ENCODE peak calls at places on chromosomes 1 and 21, in ten cellular contexts. M, C, W, H, F, T, E, R, Z and J are unnamed samples.

GRCh38 chr1:56645663-56646330 is 683 bp downstream of the PRKAA2 start:
- DNase-seq in C (no peak), H (peak; percentile 29), F (no peak), E (peak; percentile 34), M (no peak), W (no peak), T (no peak), R (no peak), Z (peak; percentile 57), J (peak; percentile 35)

GRCh38 chr1:31488528-31488927 is 75.5 kb downstream of the SERINC2 start:
- DNase-seq in C (no peak), W (no peak), H (no peak), F (no peak), Z (no peak), M (no peak), E (no peak), R (no peak), T (no peak), J (no peak)

GRCh38 chr1:227885135-227885647 is 62.5 kb downstream of the WNT9A start:
- DNase-seq in E (peak; percentile 29), R (no peak), T (no peak), C (peak; percentile 15), M (peak; percentile 80), W (no peak), H (peak; percentile 24), F (peak; percentile 16), Z (no peak), J (no peak)

GRCh38 chr1:33311706-33312412 is 9.0 kb downstream of the A3GALT2 start:
- DNase-seq in F (no peak), M (no peak), R (no peak), H (no peak), T (no peak), C (no peak), W (no peak), E (no peak), Z (no peak), J (no peak)

GRCh38 chr1:224785622-224786021 is 143.9 kb upstream of the DNAH14 start:
- DNase-seq in C (no peak), H (no peak), F (no peak), Z (no peak), W (no peak), T (no peak), M (no peak), E (no peak), R (no peak), J (peak; percentile 12)

GRCh38 chr1:66402194-66402593 is 131.8 kb upstream of the SGIP1 start:
- DNase-seq in E (no peak), F (no peak), W (no peak), R (peak; percentile 87), M (no peak), T (peak; percentile 83), H (no peak), C (no peak), Z (no peak), J (peak; percentile 51)

GRCh38 chr1:15364740-15365139 is 44.9 kb upstream of the EFHD2 start:
- DNase-seq in F (no peak), W (no peak), T (no peak), H (no peak), C (no peak), R (no peak), M (no peak), E (no peak), Z (peak; percentile 46), J (no peak)

GRCh38 chr21:26715878-26716506 is 129.2 kb downstream of the ADAMTS1 start:
- DNase-seq in Z (peak; percentile 87), W (peak; percentile 3), R (no peak), E (peak; percentile 48), F (no peak), C (peak; percentile 8), T (no peak), M (no peak), H (peak; percentile 44), J (peak; percentile 35)

GRCh38 chr1:30466026-30466425 is 257.4 kb downstream of the MATN1 start:
- DNase-seq in C (no peak), H (no peak), R (no peak), Z (no peak), W (no peak), M (no peak), E (no peak), T (peak; percentile 54), F (no peak), J (no peak)

GRCh38 chr1:245153645-245154428 is 948 bp upstream of the KIF26B start:
- DNase-seq in R (no peak), W (no peak), Z (peak; percentile 41), C (peak; percentile 19), E (peak; percentile 74), M (no peak), H (no peak), T (no peak), F (no peak), J (no peak)

GRCh38 chr1:245156736-245157505 is 2.1 kb downstream of the KIF26B start:
- DNase-seq in F (no peak), W (no peak), C (no peak), R (no peak), E (peak; percentile 61), Z (peak; percentile 58), H (peak; percentile 51), T (no peak), M (no peak), J (no peak)

GRCh38 chr1:245155186-245156040 is 628 bp downstream of the KIF26B start:
- DNase-seq in C (peak; percentile 30), T (no peak), R (no peak), M (no peak), Z (peak; percentile 60), W (no peak), E (peak; percentile 77), F (no peak), H (no peak), J (no peak)

GRCh38 chr1:245154429-245155185 is at the start of gene KIF26B:
- DNase-seq in M (no peak), R (no peak), E (peak; percentile 87), H (no peak), W (no peak), F (no peak), T (no peak), Z (peak; percentile 48), C (peak; percentile 41), J (no peak)

DNA sequence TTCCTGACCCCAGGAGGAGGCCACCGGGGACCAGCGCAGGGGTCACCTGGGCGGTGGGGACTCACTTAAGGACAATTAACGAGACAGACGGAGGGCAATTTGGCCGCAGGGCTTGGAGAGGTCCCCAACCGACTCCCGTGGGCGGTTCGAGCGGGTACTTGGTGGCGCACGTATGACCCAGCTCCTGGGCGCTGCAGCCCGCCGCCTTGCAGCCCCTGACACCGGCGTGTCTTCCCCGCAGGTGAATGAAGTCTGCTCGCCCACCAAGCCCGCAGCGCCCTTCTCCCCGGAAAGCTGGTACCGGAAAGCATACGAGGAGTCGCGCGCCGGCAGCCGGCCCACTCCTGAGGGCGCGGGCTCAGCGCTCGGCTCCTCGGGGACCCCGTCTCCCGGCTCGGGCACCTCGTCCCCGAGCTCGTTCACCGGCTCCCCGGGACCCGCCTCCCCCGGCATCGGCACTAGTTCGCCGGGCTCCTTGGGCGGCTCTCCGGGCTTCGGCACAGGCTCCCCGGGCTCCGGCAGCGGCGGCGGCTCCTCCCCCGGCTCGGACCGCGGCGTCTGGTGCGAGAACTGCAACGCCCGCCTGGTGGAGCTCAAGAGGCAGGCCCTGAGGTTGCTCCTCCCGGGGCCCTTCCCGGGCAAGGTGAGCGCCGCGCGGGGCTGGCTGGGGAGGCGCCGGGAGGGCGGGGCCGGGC is 1.4 kb downstream of the KIF26B start:
- DNase-seq in M (no peak), H (peak; percentile 91), F (peak; percentile 70), R (no peak), W (peak; percentile 51), Z (peak; percentile 94), E (peak; percentile 93), T (peak; percentile 89), C (peak; percentile 95), J (peak; percentile 84)
- TF ChIP-seq POLR2AphosphoS5 in M (no peak), H (no peak), F (no peak), R (no peak), W (no peak), Z (no peak), E (no peak), T (no peak), C (no peak), J (no peak)

DNA sequence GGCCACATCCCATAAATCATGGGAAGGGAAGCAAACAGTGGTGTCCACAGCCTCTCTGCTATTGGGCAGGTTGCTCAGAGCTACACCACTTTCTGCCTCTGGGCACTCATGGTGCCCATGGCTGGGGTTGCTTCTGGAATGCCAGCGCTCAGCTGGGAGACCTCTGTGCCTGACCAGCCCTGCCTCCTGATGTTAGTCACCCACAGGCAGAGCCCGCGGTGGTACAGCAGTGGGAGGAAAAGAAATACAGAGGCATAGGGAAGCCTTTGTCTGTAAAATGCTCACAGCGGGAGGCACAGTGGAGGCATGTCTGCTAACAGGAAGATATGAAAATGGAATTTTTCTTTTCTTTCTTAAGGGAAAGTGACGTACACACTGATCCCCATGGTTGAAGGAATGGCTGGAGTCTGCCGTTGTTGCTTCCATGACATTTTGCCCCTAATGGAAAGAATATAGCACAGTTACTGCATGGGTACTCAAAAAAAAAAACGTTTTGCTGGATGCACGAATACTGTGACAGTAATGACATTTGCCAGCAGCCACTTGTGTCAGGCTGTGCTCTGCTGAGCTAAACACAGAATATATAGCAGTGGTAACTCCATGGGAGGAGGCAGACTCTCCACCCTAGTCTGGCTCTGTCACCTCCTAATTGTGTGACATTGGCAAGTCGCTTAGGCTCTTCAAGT is 21.9 kb downstream of the MTARC1 start:
- DNase-seq in R (no peak), W (no peak), C (no peak), F (no peak), M (no peak), E (no peak), Z (no peak), H (no peak), T (no peak), J (no peak)
- TF ChIP-seq POLR2AphosphoS5 in R (no peak), W (no peak), C (no peak), F (no peak), M (no peak), E (no peak), Z (no peak), H (no peak), T (no peak), J (no peak)

DNA sequence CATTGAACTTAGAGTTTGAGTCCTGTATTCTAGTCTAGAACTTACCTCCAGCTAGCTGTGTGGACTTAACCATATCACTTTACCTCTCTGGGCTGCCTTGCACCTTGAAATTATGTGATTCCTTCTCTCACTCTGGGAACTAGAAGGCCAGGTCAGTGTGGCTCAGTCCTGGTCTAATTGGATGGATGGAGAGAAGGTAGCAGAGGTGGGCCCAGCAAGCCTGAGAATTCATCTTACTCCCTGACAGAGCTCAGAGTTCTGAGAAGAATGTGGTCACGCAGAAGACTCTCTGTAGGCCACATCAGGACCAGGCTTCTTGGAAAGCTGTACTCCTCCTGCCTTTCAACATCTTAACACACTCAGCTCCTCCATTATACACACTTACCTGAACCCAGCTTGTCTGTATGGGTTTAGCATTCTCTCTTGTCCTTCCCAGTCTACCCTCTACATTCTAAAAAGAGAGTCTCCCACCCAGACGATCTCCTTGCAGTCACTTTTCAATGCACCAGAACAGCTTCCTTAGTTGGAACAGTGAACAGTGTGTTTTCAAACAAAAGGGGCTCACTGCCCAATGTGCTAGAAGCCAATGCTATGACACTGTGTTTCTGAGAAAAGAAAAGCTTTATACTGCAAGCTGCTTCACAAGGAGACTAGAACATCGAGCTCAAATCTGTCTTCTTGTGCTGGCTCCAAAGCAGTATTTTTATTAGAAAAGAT is 60.5 kb downstream of the CAPN9 start:
- DNase-seq in F (no peak), T (no peak), Z (no peak), W (no peak), M (peak; percentile 83), H (no peak), E (no peak), C (no peak), R (no peak), J (no peak)
- TF ChIP-seq POLR2AphosphoS5 in F (no peak), T (no peak), Z (no peak), W (no peak), M (no peak), H (no peak), E (no peak), C (no peak), R (no peak), J (no peak)

GRCh38 chr21:45981641-45982255 is at the start of gene COL6A1:
- DNase-seq in C (peak; percentile 43), H (peak; percentile 59), W (no peak), E (peak; percentile 96), F (peak; percentile 47), T (peak; percentile 83), Z (peak; percentile 52), M (no peak), R (no peak), J (peak; percentile 64)
- TF ChIP-seq POLR2AphosphoS5 in C (no peak), H (peak; percentile 90), W (no peak), E (no peak), F (peak; percentile 10), T (peak; percentile 11), Z (peak; percentile 79), M (no peak), R (no peak), J (peak; percentile 87)